ENCODE peak calls at places on chromosomes 5 and 9, in eight cellular contexts. One of them, this sample, is unnamed.
A peak's percentile ranks its signal among the peaks of the same experiment; 100 is the strongest.

GRCh38 chr5:143161893-143162520 is 241.5 kb downstream of the NR3C1 start:
- DNase-seq in endodermal cell: no peak
- DNase-seq in transverse colon: peak; percentile 26
- DNase-seq in thyroid gland: no peak
- DNase-seq in AG09309: peak; percentile 86
- DNase-seq in esophagus squamous epithelium: no peak
- DNase-seq in mucosa of descending colon: no peak
- DNase-seq in fibroblast of the aortic adventitia: peak; percentile 91
- DNase-seq in this sample: peak; percentile 88

GRCh38 chr9:5593904-5594303 is 35.0 kb upstream of the RIC1 start:
- DNase-seq in endodermal cell: no peak
- DNase-seq in transverse colon: no peak
- DNase-seq in thyroid gland: no peak
- DNase-seq in AG09309: no peak
- DNase-seq in esophagus squamous epithelium: no peak
- DNase-seq in mucosa of descending colon: no peak
- DNase-seq in fibroblast of the aortic adventitia: no peak
- DNase-seq in this sample: no peak

GRCh38 chr5:148623741-148624140 is 30.6 kb downstream of the HTR4 start:
- DNase-seq in endodermal cell: no peak
- DNase-seq in transverse colon: no peak
- DNase-seq in thyroid gland: no peak
- DNase-seq in AG09309: no peak
- DNase-seq in esophagus squamous epithelium: no peak
- DNase-seq in mucosa of descending colon: no peak
- DNase-seq in fibroblast of the aortic adventitia: no peak
- DNase-seq in this sample: no peak

GRCh38 chr9:6645153-6646027 is at the start of gene GLDC:
- DNase-seq in endodermal cell: peak; percentile 96
- DNase-seq in transverse colon: peak; percentile 62
- DNase-seq in thyroid gland: peak; percentile 84
- DNase-seq in AG09309: no peak
- DNase-seq in esophagus squamous epithelium: no peak
- DNase-seq in mucosa of descending colon: peak; percentile 64
- DNase-seq in fibroblast of the aortic adventitia: no peak
- DNase-seq in this sample: no peak

GRCh38 chr5:132056610-132057497 is 3.6 kb upstream of the IL3 start:
- DNase-seq in endodermal cell: no peak
- DNase-seq in transverse colon: peak; percentile 4
- DNase-seq in thyroid gland: no peak
- DNase-seq in AG09309: no peak
- DNase-seq in esophagus squamous epithelium: no peak
- DNase-seq in mucosa of descending colon: peak; percentile 34
- DNase-seq in fibroblast of the aortic adventitia: no peak
- DNase-seq in this sample: no peak

GRCh38 chr9:126965541-126966428 is 51.2 kb downstream of the RALGPS1 start:
- DNase-seq in endodermal cell: peak; percentile 86
- DNase-seq in transverse colon: peak; percentile 25
- DNase-seq in thyroid gland: peak; percentile 24
- DNase-seq in AG09309: no peak
- DNase-seq in esophagus squamous epithelium: no peak
- DNase-seq in mucosa of descending colon: no peak
- DNase-seq in fibroblast of the aortic adventitia: peak; percentile 73
- DNase-seq in this sample: peak; percentile 77

GRCh38 chr5:169970911-169971436 is 9.3 kb downstream of the INSYN2B start:
- DNase-seq in endodermal cell: no peak
- DNase-seq in transverse colon: no peak
- DNase-seq in thyroid gland: no peak
- DNase-seq in AG09309: peak; percentile 27
- DNase-seq in esophagus squamous epithelium: no peak
- DNase-seq in mucosa of descending colon: no peak
- DNase-seq in fibroblast of the aortic adventitia: peak; percentile 78
- DNase-seq in this sample: peak; percentile 93

GRCh38 chr5:58080573-58080972 is 379.3 kb downstream of the PLK2 start:
- DNase-seq in endodermal cell: no peak
- DNase-seq in transverse colon: no peak
- DNase-seq in thyroid gland: no peak
- DNase-seq in AG09309: no peak
- DNase-seq in esophagus squamous epithelium: no peak
- DNase-seq in mucosa of descending colon: no peak
- DNase-seq in fibroblast of the aortic adventitia: no peak
- DNase-seq in this sample: no peak

GRCh38 chr9:7223981-7224380 is 466.2 kb downstream of the KDM4C start:
- DNase-seq in endodermal cell: peak; percentile 95
- DNase-seq in transverse colon: no peak
- DNase-seq in thyroid gland: peak; percentile 29
- DNase-seq in AG09309: no peak
- DNase-seq in esophagus squamous epithelium: no peak
- DNase-seq in mucosa of descending colon: no peak
- DNase-seq in fibroblast of the aortic adventitia: no peak
- DNase-seq in this sample: no peak

GRCh38 chr5:74685979-74686631 is 1.1 kb downstream of the HEXB start:
- DNase-seq in endodermal cell: no peak
- DNase-seq in transverse colon: no peak
- DNase-seq in thyroid gland: peak; percentile 7
- DNase-seq in AG09309: no peak
- DNase-seq in esophagus squamous epithelium: no peak
- DNase-seq in mucosa of descending colon: no peak
- DNase-seq in fibroblast of the aortic adventitia: peak; percentile 59
- DNase-seq in this sample: no peak

GRCh38 chr5:173211284-173211683 is 23.7 kb downstream of the NKX2-5 start:
- DNase-seq in endodermal cell: no peak
- DNase-seq in transverse colon: no peak
- DNase-seq in thyroid gland: no peak
- DNase-seq in AG09309: no peak
- DNase-seq in esophagus squamous epithelium: no peak
- DNase-seq in mucosa of descending colon: no peak
- DNase-seq in fibroblast of the aortic adventitia: no peak
- DNase-seq in this sample: no peak

GRCh38 chr5:50958852-50959457 is 292.5 kb downstream of the PARP8 start:
- DNase-seq in endodermal cell: peak; percentile 53
- DNase-seq in transverse colon: no peak
- DNase-seq in thyroid gland: peak; percentile 31
- DNase-seq in AG09309: no peak
- DNase-seq in esophagus squamous epithelium: no peak
- DNase-seq in mucosa of descending colon: no peak
- DNase-seq in fibroblast of the aortic adventitia: peak; percentile 56
- DNase-seq in this sample: no peak

GRCh38 chr5:156534906-156535305 is 207.9 kb downstream of the SGCD start:
- DNase-seq in endodermal cell: no peak
- DNase-seq in transverse colon: no peak
- DNase-seq in thyroid gland: no peak
- DNase-seq in AG09309: peak; percentile 28
- DNase-seq in esophagus squamous epithelium: no peak
- DNase-seq in mucosa of descending colon: no peak
- DNase-seq in fibroblast of the aortic adventitia: peak; percentile 17
- DNase-seq in this sample: no peak

GRCh38 chr9:104743377-104743985 is 4.0 kb upstream of the NIPSNAP3A start:
- DNase-seq in endodermal cell: peak; percentile 58
- DNase-seq in transverse colon: no peak
- DNase-seq in thyroid gland: no peak
- DNase-seq in AG09309: peak; percentile 32
- DNase-seq in esophagus squamous epithelium: no peak
- DNase-seq in mucosa of descending colon: no peak
- DNase-seq in fibroblast of the aortic adventitia: peak; percentile 82
- DNase-seq in this sample: peak; percentile 50

GRCh38 chr9:33782395-33783152 is 12.8 kb upstream of the PRSS3 start:
- DNase-seq in endodermal cell: no peak
- DNase-seq in transverse colon: no peak
- DNase-seq in thyroid gland: no peak
- DNase-seq in AG09309: peak; percentile 37
- DNase-seq in esophagus squamous epithelium: no peak
- DNase-seq in mucosa of descending colon: no peak
- DNase-seq in fibroblast of the aortic adventitia: peak; percentile 82
- DNase-seq in this sample: peak; percentile 57

GRCh38 chr9:86997158-86997557 is 49.9 kb upstream of the GAS1 start:
- DNase-seq in endodermal cell: no peak
- DNase-seq in transverse colon: no peak
- DNase-seq in thyroid gland: no peak
- DNase-seq in AG09309: no peak
- DNase-seq in esophagus squamous epithelium: no peak
- DNase-seq in mucosa of descending colon: no peak
- DNase-seq in fibroblast of the aortic adventitia: no peak
- DNase-seq in this sample: no peak

GRCh38 chr5:171450423-171451246 is 31.2 kb downstream of the FGF18 start:
- DNase-seq in endodermal cell: peak; percentile 87
- DNase-seq in transverse colon: peak; percentile 36
- DNase-seq in thyroid gland: peak; percentile 26
- DNase-seq in AG09309: peak; percentile 49
- DNase-seq in esophagus squamous epithelium: no peak
- DNase-seq in mucosa of descending colon: peak; percentile 63
- DNase-seq in fibroblast of the aortic adventitia: peak; percentile 79
- DNase-seq in this sample: peak; percentile 72

GRCh38 chr9:25742241-25742640 is 64.0 kb upstream of the TUSC1 start:
- DNase-seq in endodermal cell: no peak
- DNase-seq in transverse colon: no peak
- DNase-seq in thyroid gland: no peak
- DNase-seq in AG09309: no peak
- DNase-seq in esophagus squamous epithelium: no peak
- DNase-seq in mucosa of descending colon: no peak
- DNase-seq in fibroblast of the aortic adventitia: no peak
- DNase-seq in this sample: no peak

GRCh38 chr9:37293664-37294524 is 128.6 kb upstream of the GRHPR start:
- DNase-seq in endodermal cell: no peak
- DNase-seq in transverse colon: no peak
- DNase-seq in thyroid gland: no peak
- DNase-seq in AG09309: no peak
- DNase-seq in esophagus squamous epithelium: no peak
- DNase-seq in mucosa of descending colon: no peak
- DNase-seq in fibroblast of the aortic adventitia: peak; percentile 48
- DNase-seq in this sample: peak; percentile 47

DNA sequence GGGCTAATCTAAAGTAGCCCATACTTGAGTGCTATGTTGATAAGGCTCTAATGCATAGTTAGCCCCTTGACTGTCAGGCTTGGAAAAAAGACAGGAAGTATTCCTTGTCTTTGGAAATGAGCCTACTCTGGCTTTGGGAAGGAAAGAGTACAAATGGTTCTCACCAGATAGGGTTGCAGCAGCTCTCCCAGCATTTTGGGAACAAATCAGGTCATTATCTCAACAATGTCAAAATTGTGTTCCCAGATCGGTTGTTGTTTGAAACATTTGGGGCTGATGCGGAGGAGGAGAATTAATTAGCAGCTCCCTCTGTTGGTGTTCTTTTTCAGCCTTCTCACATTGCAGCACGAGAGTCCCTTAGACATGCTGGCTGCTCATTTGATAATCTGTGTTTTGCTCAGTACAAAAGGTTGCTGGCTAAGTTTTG is 294.7 kb upstream of the DMRT1 start:
- DNase-seq in endodermal cell: peak; percentile 69
- DNase-seq in transverse colon: no peak
- DNase-seq in thyroid gland: no peak
- DNase-seq in AG09309: no peak
- DNase-seq in esophagus squamous epithelium: no peak
- DNase-seq in mucosa of descending colon: no peak
- DNase-seq in fibroblast of the aortic adventitia: peak; percentile 52
- DNase-seq in this sample: no peak
- TF ChIP-seq CTCF in endodermal cell: peak; percentile 63
- TF ChIP-seq CTCF in transverse colon: no peak
- TF ChIP-seq CTCF in thyroid gland: no peak
- TF ChIP-seq CTCF in AG09309: peak; percentile 19
- TF ChIP-seq CTCF in esophagus squamous epithelium: peak; percentile 41
- TF ChIP-seq CTCF in mucosa of descending colon: no peak
- TF ChIP-seq CTCF in fibroblast of the aortic adventitia: no peak
- TF ChIP-seq CTCF in this sample: peak; percentile 23

DNA sequence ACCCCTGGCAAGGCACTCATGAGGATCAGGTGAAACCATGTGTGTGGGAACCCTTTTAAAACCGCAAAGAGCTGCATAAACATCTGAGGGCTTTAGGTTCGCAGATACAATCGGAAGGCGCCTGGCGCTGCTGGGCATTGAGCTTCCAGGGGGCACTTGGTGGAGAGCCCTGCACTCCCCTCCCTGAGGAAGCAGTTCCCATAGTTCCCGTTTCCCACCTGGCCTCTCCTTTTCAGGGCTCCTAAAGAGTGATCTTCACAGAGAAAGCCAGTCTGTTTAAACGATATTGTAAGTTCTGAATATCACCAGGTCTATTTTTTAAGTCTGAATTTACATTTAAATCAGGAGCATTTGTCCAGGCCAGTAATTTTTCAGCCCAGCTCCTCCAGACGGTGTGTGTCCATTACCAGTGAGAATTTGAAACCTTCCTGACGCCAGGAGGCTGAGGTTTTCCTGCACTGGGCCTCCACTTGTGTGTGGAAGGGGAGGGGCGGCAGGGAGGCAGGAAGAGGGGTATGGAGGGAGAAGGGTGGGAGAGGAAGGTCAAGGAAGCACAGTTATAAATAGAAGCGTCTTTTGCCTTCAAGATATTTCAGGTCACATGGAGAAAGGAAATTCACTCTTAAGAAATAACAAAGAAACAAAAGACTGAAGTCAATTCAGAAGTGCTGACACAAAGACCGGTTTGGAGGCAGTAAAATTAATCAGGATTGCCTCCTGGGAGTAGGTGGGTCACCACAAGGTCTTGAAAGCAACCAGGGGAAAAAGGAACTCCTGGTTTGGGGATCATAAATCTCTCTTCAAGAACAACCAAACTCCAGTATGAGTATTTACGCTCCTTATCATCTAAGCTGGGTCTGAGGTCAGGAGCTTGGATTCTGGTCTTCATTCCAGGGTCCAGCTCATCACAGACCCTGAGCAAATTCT is 14.3 kb upstream of the MGAT1 start:
- DNase-seq in endodermal cell: peak; percentile 32
- DNase-seq in transverse colon: no peak
- DNase-seq in thyroid gland: peak; percentile 49
- DNase-seq in AG09309: no peak
- DNase-seq in esophagus squamous epithelium: no peak
- DNase-seq in mucosa of descending colon: no peak
- DNase-seq in fibroblast of the aortic adventitia: peak; percentile 83
- DNase-seq in this sample: no peak
- H3K4me3 ChIP-seq in endodermal cell: no peak overlapping the region
- H3K4me3 ChIP-seq in transverse colon: no peak overlapping the region
- H3K4me3 ChIP-seq in thyroid gland: no peak overlapping the region
- H3K4me3 ChIP-seq in AG09309: no peak overlapping the region
- H3K4me3 ChIP-seq in esophagus squamous epithelium: no peak overlapping the region
- H3K4me3 ChIP-seq in mucosa of descending colon: no peak overlapping the region
- H3K4me3 ChIP-seq in fibroblast of the aortic adventitia: no peak overlapping the region
- H3K4me3 ChIP-seq in this sample: no peak overlapping the region

DNA sequence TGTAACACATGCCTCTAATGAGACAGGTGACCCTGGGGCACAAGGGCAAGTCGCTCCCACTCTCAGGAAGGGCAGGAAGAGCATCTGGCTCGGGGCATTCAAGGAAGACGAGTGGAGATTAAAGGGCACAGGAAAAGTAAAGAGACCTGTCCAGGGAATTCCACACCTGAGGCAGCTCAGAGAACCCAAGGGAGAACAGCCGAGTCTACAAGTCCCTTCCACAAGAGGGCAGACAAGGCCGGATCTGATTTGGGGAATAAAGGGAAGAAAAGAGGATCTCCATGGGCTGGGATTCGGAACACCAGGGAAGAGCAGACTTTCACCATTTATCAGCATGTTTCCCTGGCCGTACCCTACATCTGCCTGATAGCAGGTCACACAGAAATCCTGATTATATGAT is 28.1 kb downstream of the GPX3 start:
- DNase-seq in endodermal cell: peak; percentile 78
- DNase-seq in transverse colon: no peak
- DNase-seq in thyroid gland: no peak
- DNase-seq in AG09309: no peak
- DNase-seq in esophagus squamous epithelium: no peak
- DNase-seq in mucosa of descending colon: peak; percentile 11
- DNase-seq in fibroblast of the aortic adventitia: no peak
- DNase-seq in this sample: peak; percentile 52
- TF ChIP-seq CTCF in endodermal cell: peak; percentile 70
- TF ChIP-seq CTCF in transverse colon: no peak
- TF ChIP-seq CTCF in thyroid gland: no peak
- TF ChIP-seq CTCF in AG09309: peak; percentile 55
- TF ChIP-seq CTCF in esophagus squamous epithelium: peak; percentile 37
- TF ChIP-seq CTCF in mucosa of descending colon: no peak
- TF ChIP-seq CTCF in fibroblast of the aortic adventitia: peak; percentile 46
- TF ChIP-seq CTCF in this sample: peak; percentile 43

GRCh38 chr9:114811301-114811700 is 5.5 kb upstream of the TNFSF15 start:
- DNase-seq in endodermal cell: no peak
- DNase-seq in transverse colon: no peak
- DNase-seq in thyroid gland: no peak
- DNase-seq in AG09309: no peak
- DNase-seq in esophagus squamous epithelium: no peak
- DNase-seq in mucosa of descending colon: no peak
- DNase-seq in fibroblast of the aortic adventitia: peak; percentile 27
- DNase-seq in this sample: peak; percentile 9
- H3K4me3 ChIP-seq in endodermal cell: no peak overlapping the region
- H3K4me3 ChIP-seq in transverse colon: no peak overlapping the region
- H3K4me3 ChIP-seq in thyroid gland: no peak overlapping the region
- H3K4me3 ChIP-seq in AG09309: no peak overlapping the region
- H3K4me3 ChIP-seq in esophagus squamous epithelium: no peak overlapping the region
- H3K4me3 ChIP-seq in mucosa of descending colon: no peak overlapping the region
- H3K4me3 ChIP-seq in fibroblast of the aortic adventitia: no peak overlapping the region
- H3K4me3 ChIP-seq in this sample: no peak overlapping the region